ENCODE peak calls at places on chromosomes 13 and 19, in nine cellular contexts. L, C, I, S, G, K, N, X and T are unnamed samples.

GRCh38 chr13:50275392-50276063 is 260.3 kb downstream of the KCNRG start:
- DNase-seq in L (no peak), C (no peak), I (no peak), S (no peak), G (no peak), K (no peak), N (no peak), X (no peak), T (peak; percentile 19)

GRCh38 chr13:46180393-46180792 is 1.6 kb downstream of the LCP1 start:
- DNase-seq in L (no peak), C (no peak), I (no peak), S (no peak), G (no peak), K (no peak), N (no peak), X (no peak), T (no peak)

GRCh38 chr13:21234537-21234936 is 58.1 kb downstream of the MRPL57 start:
- DNase-seq in L (no peak), C (no peak), I (no peak), S (peak; percentile 23), G (no peak), K (no peak), N (no peak), X (no peak), T (no peak)

GRCh38 chr13:41145136-41145908 is 12.7 kb upstream of the KBTBD6 start:
- DNase-seq in L (no peak), C (no peak), I (no peak), S (no peak), G (no peak), K (no peak), N (no peak), X (no peak), T (no peak)

GRCh38 chr13:104937881-104938280 is 1597.6 kb downstream of the EFNB2 start:
- DNase-seq in L (peak; percentile 6), C (no peak), I (no peak), S (no peak), G (no peak), K (no peak), N (no peak), X (no peak), T (no peak)

GRCh38 chr13:113162783-113163685 is 4.6 kb downstream of the PROZ start:
- DNase-seq in L (no peak), C (no peak), I (peak; percentile 7), S (no peak), G (no peak), K (no peak), N (no peak), X (no peak), T (no peak)

GRCh38 chr19:48363810-48364563 is at the start of the genes SYNGR4 and TMEM143:
- DNase-seq in L (peak; percentile 100), C (peak; percentile 99), I (peak; percentile 99), S (peak; percentile 97), G (peak; percentile 93), K (peak; percentile 100), N (peak; percentile 95), X (peak; percentile 100), T (peak; percentile 99)

GRCh38 chr19:36420961-36421748 is 2.7 kb upstream of the ZFP82 start:
- DNase-seq in L (peak; percentile 28), C (no peak), I (no peak), S (peak; percentile 23), G (no peak), K (no peak), N (no peak), X (no peak), T (no peak)

GRCh38 chr19:49601482-49602038 is 10.6 kb downstream of the PRR12 start:
- DNase-seq in L (no peak), C (no peak), I (no peak), S (no peak), G (no peak), K (no peak), N (no peak), X (no peak), T (no peak)

GRCh38 chr13:88932950-88933349 is 1261.8 kb downstream of the SLITRK5 start:
- DNase-seq in L (no peak), C (no peak), I (no peak), S (no peak), G (no peak), K (no peak), N (no peak), X (no peak), T (no peak)

GRCh38 chr13:79448413-79448812 is 32.5 kb upstream of the NDFIP2 start:
- DNase-seq in L (no peak), C (no peak), I (no peak), S (no peak), G (no peak), K (no peak), N (no peak), X (no peak), T (no peak)

GRCh38 chr13:45143346-45143751 is 23.0 kb downstream of the GTF2F2 start:
- DNase-seq in L (no peak), C (no peak), I (no peak), S (no peak), G (no peak), K (no peak), N (no peak), X (no peak), T (no peak)

GRCh38 chr19:39296906-39297305 is 699 bp downstream of the IFNL1 start:
- DNase-seq in L (no peak), C (no peak), I (no peak), S (no peak), G (no peak), K (no peak), N (no peak), X (no peak), T (no peak)

GRCh38 chr19:43777163-43777700 is 3.5 kb downstream of the KCNN4 start:
- DNase-seq in L (peak; percentile 73), C (peak; percentile 66), I (no peak), S (no peak), G (no peak), K (no peak), N (no peak), X (no peak), T (no peak)

GRCh38 chr13:31970237-31970930 is 61.2 kb upstream of the FRY start:
- DNase-seq in L (peak; percentile 59), C (no peak), I (no peak), S (no peak), G (no peak), K (no peak), N (no peak), X (no peak), T (no peak)

GRCh38 chr13:30464496-30465351 is 1.0 kb downstream of the HMGB1 start:
- DNase-seq in L (peak; percentile 84), C (peak; percentile 82), I (peak; percentile 61), S (peak; percentile 48), G (peak; percentile 61), K (peak; percentile 55), N (peak; percentile 59), X (peak; percentile 81), T (peak; percentile 46)

GRCh38 chr19:37583340-37583739 is 11.3 kb downstream of the ZNF571 start:
- DNase-seq in L (no peak), C (no peak), I (no peak), S (no peak), G (no peak), K (no peak), N (no peak), X (no peak), T (no peak)

GRCh38 chr13:44052843-44053607 is 173.3 kb downstream of the LACC1 start:
- DNase-seq in L (peak; percentile 38), C (no peak), I (peak; percentile 20), S (no peak), G (no peak), K (no peak), N (no peak), X (no peak), T (no peak)

GRCh38 chr13:24135674-24136300 is 24.7 kb upstream of the SPATA13 start:
- DNase-seq in L (peak; percentile 74), C (no peak), I (no peak), S (no peak), G (no peak), K (no peak), N (no peak), X (no peak), T (no peak)

GRCh38 chr19:18682807-18683108 is 722 bp upstream of the CRTC1 start:
- DNase-seq in L (no peak), C (no peak), I (no peak), S (no peak), G (no peak), K (no peak), N (no peak), X (no peak), T (no peak)

GRCh38 chr19:31377736-31378135 is 28.5 kb upstream of the TSHZ3 start:
- DNase-seq in L (no peak), C (no peak), I (no peak), S (no peak), G (no peak), K (no peak), N (no peak), X (no peak), T (no peak)

GRCh38 chr19:3670258-3670795 is 29.9 kb downstream of the PIP5K1C start:
- DNase-seq in L (peak; percentile 80), C (no peak), I (peak; percentile 90), S (no peak), G (no peak), K (peak; percentile 87), N (no peak), X (no peak), T (no peak)

GRCh38 chr13:59203855-59204254 is 959.9 kb downstream of the DIAPH3 start:
- DNase-seq in L (no peak), C (no peak), I (no peak), S (no peak), G (no peak), K (no peak), N (no peak), X (no peak), T (no peak)

GRCh38 chr19:33428627-33429013 is 55.1 kb downstream of the CEBPG start:
- DNase-seq in L (no peak), C (no peak), I (no peak), S (no peak), G (no peak), K (no peak), N (no peak), X (no peak), T (no peak)

GRCh38 chr13:23322353-23323336 is 110.9 kb downstream of the SACS start:
- DNase-seq in L (no peak), C (no peak), I (no peak), S (no peak), G (no peak), K (no peak), N (no peak), X (no peak), T (no peak)